ENCODE peak calls at places on chromosome 14, in eight cellular contexts. M is CD4-positive, CD25-positive, alpha-beta regulatory T cell; C is MM.1S; H is cardiac muscle cell; S is mesendoderm; R is effector memory CD4-positive, alpha-beta T cell; U is esophagus muscularis mucosa; Z is GM23248. T is an unnamed sample. For H3K27me3, the result is how much of the 10 kb centered on the place peaks cover.

GRCh38 chr14:64081174-64081746 is 212.9 kb downstream of the ESR2 start:
- DNase-seq in H (no peak), U (no peak), M (no peak), R (no peak), Z (peak), S (no peak), C (no peak), T (no peak)

GRCh38 chr14:55446833-55447232 is 6.4 kb upstream of the TBPL2 start:
- DNase-seq in U (no peak), S (peak), M (no peak), R (no peak), Z (peak), H (peak), C (no peak), T (no peak)

GRCh38 chr14:105287249-105288102 is 13.3 kb downstream of the BRF1 start:
- DNase-seq in Z (no peak), R (no peak), M (no peak), H (no peak), U (no peak), C (no peak), S (peak), T (no peak)

GRCh38 chr14:71143391-71144290 is 236.4 kb downstream of the PCNX1 start:
- DNase-seq in R (peak), C (no peak), U (no peak), Z (peak), M (no peak), S (peak), H (no peak), T (no peak)

GRCh38 chr14:74952195-74952665 is 3.2 kb downstream of the PGF start:
- DNase-seq in C (no peak), R (no peak), U (no peak), Z (no peak), H (no peak), S (no peak), M (no peak), T (no peak)

GRCh38 chr14:63343878-63344277 is 25.1 kb upstream of the GPHB5 start:
- DNase-seq in S (no peak), C (no peak), H (no peak), R (no peak), M (no peak), U (no peak), Z (no peak), T (no peak)

GRCh38 chr14:99511421-99512109 is 30.4 kb downstream of the CCNK start:
- DNase-seq in R (no peak), C (no peak), U (no peak), S (no peak), H (no peak), Z (peak), M (no peak), T (no peak)

GRCh38 chr14:101603096-101603495 is 41.8 kb downstream of the DIO3 start:
- DNase-seq in R (no peak), C (no peak), Z (no peak), U (peak), S (no peak), M (no peak), H (no peak), T (no peak)

GRCh38 chr14:99391671-99392070 is 89.0 kb downstream of the SETD3 start:
- DNase-seq in Z (peak), C (no peak), H (no peak), U (no peak), R (no peak), S (no peak), M (no peak), T (peak)

GRCh38 chr14:102371361-102371760 is 8.6 kb downstream of the TECPR2 start:
- DNase-seq in R (no peak), H (no peak), Z (no peak), U (no peak), C (no peak), S (no peak), M (no peak), T (no peak)

GRCh38 chr14:103231376-103232019 is 102.5 kb upstream of the EIF5 start:
- DNase-seq in C (no peak), R (no peak), H (no peak), S (no peak), U (no peak), M (no peak), Z (no peak), T (no peak)

GRCh38 chr14:104665663-104666522 is 23.5 kb upstream of the INF2 start:
- DNase-seq in S (peak), M (peak), H (no peak), U (no peak), C (no peak), Z (no peak), R (no peak), T (peak)

GRCh38 chr14:19801118-19801464 is 2.5 kb upstream of the OR4N2 start:
- DNase-seq in M (no peak), H (no peak), Z (no peak), S (no peak), U (no peak), C (no peak), R (no peak), T (no peak)

GRCh38 chr14:54724123-54724522 is 157.2 kb downstream of the SAMD4A start:
- DNase-seq in C (no peak), U (no peak), S (no peak), R (no peak), H (no peak), M (no peak), Z (no peak), T (no peak)

GRCh38 chr14:29310210-29310609 is 543.6 kb downstream of the FOXG1 start:
- DNase-seq in M (no peak), H (no peak), Z (no peak), C (no peak), R (no peak), S (no peak), U (no peak), T (no peak)

GRCh38 chr14:89628521-89628920 is 211.5 kb upstream of the FOXN3 start:
- DNase-seq in C (no peak), S (no peak), U (no peak), Z (no peak), M (no peak), R (no peak), H (no peak), T (no peak)
- H3K27me3 ChIP-seq in C (under half), S (under half), U (under half), Z (under half), M (under half), R (under half), H (under half), T (under half)

GRCh38 chr14:36520601-36521525 is 831 bp upstream of the NKX2-1 start:
- DNase-seq in Z (peak), R (no peak), H (peak), U (peak), S (peak), C (no peak), M (no peak), T (peak)
- H3K27me3 ChIP-seq in Z (half or more), R (under half), H (half or more), U (under half), S (half or more), C (under half), M (under half), T (under half)

DNA sequence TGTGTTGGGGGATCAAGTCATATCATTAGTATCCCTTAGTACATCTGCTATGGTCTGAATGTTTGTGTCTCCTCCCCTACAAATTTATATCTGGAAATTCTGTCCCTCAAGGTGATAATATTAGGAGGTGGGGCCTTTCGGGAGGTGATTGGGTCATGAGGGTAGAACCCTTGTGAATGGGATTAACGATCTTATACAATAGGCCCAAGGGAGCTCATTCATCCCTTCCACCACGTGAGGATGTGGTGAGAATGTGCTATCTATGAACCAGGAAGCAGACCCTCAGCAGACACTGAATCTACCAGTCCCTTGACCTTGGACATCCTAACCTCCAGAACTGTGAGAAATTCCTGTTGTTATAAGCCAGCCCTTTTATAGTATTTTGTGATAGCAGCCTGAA is 110.7 kb downstream of the PTCSC3 start:
- DNase-seq in R (no peak), H (no peak), Z (no peak), M (no peak), U (no peak), S (no peak), C (no peak), T (no peak)
- H3K27me3 ChIP-seq in R (under half), H (under half), Z (under half), M (under half), U (under half), S (under half), C (under half), T (under half)

DNA sequence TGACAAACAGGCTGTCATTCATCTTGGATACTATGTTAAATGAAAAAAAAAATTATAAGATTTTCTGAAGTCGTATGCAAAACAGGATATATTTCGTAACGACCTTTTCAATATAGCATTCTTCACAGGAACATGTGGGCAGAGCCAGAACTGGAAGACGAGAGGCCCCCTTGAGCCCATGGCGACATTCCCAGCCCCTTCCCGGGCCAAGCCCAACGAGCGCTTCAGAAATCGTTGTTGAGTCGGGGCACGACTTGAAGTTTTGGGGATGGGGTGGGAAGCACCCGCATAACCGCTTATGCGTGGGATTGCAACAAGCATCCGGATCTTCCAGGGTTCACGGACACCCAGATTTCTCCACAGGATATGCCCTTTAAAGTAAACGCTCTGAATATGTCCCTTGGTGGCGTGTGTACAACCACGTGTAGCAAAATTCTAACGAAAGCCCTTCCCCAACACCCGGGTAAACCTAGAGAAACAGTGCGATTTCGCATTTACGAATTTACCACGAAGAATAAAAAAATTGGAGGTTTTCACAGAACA is 735 bp downstream of the C14orf39 start:
- DNase-seq in U (no peak), H (peak), S (peak), C (no peak), Z (no peak), M (no peak), R (no peak), T (no peak)
- H3K27me3 ChIP-seq in U (under half), H (under half), S (under half), C (under half), Z (half or more), M (under half), R (under half), T (under half)

GRCh38 chr14:56796259-56796658 is 14.0 kb downstream of the OTX2 start:
- DNase-seq in R (no peak), M (no peak), S (peak), Z (no peak), U (no peak), H (no peak), C (no peak), T (no peak)

GRCh38 chr14:56797003-56797568 is 13.2 kb downstream of the OTX2 start:
- DNase-seq in S (no peak), U (no peak), C (no peak), Z (peak), H (no peak), R (no peak), M (no peak), T (no peak)

GRCh38 chr14:56795284-56795622 is 15.0 kb downstream of the OTX2 start:
- DNase-seq in S (no peak), Z (no peak), M (no peak), U (peak), C (no peak), R (no peak), H (no peak), T (no peak)

GRCh38 chr14:56794557-56795283 is 15.6 kb downstream of the OTX2 start:
- DNase-seq in U (peak), S (peak), M (no peak), H (peak), Z (no peak), C (no peak), R (no peak), T (peak)

DNA sequence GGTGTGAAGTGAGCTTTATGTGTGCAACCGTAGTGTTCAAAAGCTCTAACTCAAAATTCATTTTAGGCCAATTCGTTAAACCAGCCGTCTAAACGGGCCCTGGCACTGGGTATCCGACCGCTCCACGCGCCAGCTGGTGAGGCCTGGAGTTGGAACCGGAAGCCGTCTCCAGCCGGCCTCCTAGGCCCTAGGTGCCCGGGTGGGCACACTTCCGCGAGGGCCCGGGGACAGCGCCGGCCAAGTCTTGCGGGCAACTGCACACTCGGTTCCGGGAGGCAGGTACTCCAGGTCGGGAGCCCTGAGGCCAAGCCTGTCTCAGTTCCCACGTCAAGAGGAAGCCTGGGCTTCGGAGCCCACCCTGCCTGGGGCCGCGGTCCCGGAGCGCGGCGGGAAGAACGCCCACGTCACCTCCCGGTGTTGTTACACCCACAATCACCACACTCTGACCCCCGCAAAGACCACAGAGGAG is 16.2 kb downstream of the OTX2 start:
- DNase-seq in H (no peak), M (no peak), Z (no peak), C (no peak), S (peak), U (peak), R (no peak), T (peak)
- H3K27me3 ChIP-seq in H (half or more), M (under half), Z (half or more), C (under half), S (under half), U (under half), R (under half), T (under half)

GRCh38 chr14:67725171-67725570 is 23.5 kb downstream of the RDH12 start:
- DNase-seq in H (no peak), C (no peak), M (no peak), S (no peak), U (no peak), R (no peak), Z (no peak), T (no peak)
- H3K27me3 ChIP-seq in H (under half), C (under half), M (under half), S (under half), U (under half), R (under half), Z (half or more), T (under half)

GRCh38 chr14:21039585-21040369 is 2.4 kb upstream of the RNASE7 start:
- DNase-seq in U (no peak), H (peak), R (no peak), M (no peak), Z (peak), C (peak), S (peak), T (no peak)

GRCh38 chr14:21039059-21039422 is 3.1 kb upstream of the RNASE7 start:
- DNase-seq in S (peak), R (no peak), Z (peak), M (no peak), U (peak), H (peak), C (no peak), T (no peak)

GRCh38 chr14:21038416-21039058 is 3.6 kb upstream of the RNASE7 start:
- DNase-seq in S (no peak), M (no peak), C (no peak), Z (no peak), U (no peak), R (no peak), H (no peak), T (no peak)

GRCh38 chr14:21034707-21035106 is at the start of gene RNASE13:
- DNase-seq in M (no peak), H (no peak), C (no peak), S (no peak), Z (no peak), R (no peak), U (no peak), T (no peak)

DNA sequence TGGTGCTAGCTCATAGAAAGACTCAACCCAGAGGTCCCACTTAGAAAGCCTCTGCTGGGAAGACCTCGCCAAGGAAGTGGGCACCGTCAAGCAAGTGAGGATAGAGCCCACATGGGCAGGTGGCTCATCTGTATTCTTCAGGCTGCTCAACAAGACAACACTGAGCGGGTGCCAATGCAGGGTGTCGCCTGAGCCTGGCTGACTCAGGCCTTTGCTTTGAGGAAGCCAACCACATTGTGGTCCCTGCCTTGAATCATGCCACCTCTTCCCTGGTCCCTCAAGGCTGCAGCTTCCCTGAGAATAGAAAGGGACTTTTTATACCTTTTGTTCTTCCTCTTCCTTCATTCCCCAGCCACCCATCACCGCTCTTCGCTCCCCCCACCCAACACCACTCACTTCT is 2.1 kb upstream of the RNASE13 start:
- DNase-seq in C (no peak), M (no peak), U (no peak), Z (peak), H (no peak), S (no peak), R (no peak), T (no peak)
- H3K27me3 ChIP-seq in C (under half), M (under half), U (under half), Z (under half), H (under half), S (under half), R (under half), T (under half)